ENCODE peak calls at places on chromosomes 2 and 18, in five cellular contexts. One of them, this sample, is unnamed.

GRCh38 chr2:157363612-157364101 is 38.0 kb upstream of the ERMN start:
- DNase-seq in GM12878: peak
- DNase-seq in K562: no peak
- DNase-seq in endothelial cell of umbilical vein: no peak
- DNase-seq in ovary: no peak
- DNase-seq in this sample: no peak

GRCh38 chr2:42937171-42937875 is 144.9 kb upstream of the HAAO start:
- DNase-seq in GM12878: no peak
- DNase-seq in endothelial cell of umbilical vein: no peak
- DNase-seq in K562: no peak
- DNase-seq in ovary: peak
- DNase-seq in this sample: no peak

GRCh38 chr18:73060666-73061270 is 193.0 kb upstream of the NETO1 start:
- DNase-seq in K562: no peak
- DNase-seq in endothelial cell of umbilical vein: no peak
- DNase-seq in GM12878: no peak
- DNase-seq in ovary: no peak
- DNase-seq in this sample: no peak

GRCh38 chr2:12934181-12934756 is 217.5 kb downstream of the TRIB2 start:
- DNase-seq in endothelial cell of umbilical vein: no peak
- DNase-seq in ovary: no peak
- DNase-seq in GM12878: no peak
- DNase-seq in K562: no peak
- DNase-seq in this sample: no peak

GRCh38 chr2:238702691-238703415 is 145.0 kb upstream of the TWIST2 start:
- DNase-seq in endothelial cell of umbilical vein: no peak
- DNase-seq in GM12878: no peak
- DNase-seq in ovary: no peak
- DNase-seq in K562: no peak
- DNase-seq in this sample: no peak

GRCh38 chr2:9306910-9307309 is 100.3 kb downstream of the ASAP2 start:
- DNase-seq in GM12878: no peak
- DNase-seq in endothelial cell of umbilical vein: no peak
- DNase-seq in K562: no peak
- DNase-seq in ovary: no peak
- DNase-seq in this sample: no peak

GRCh38 chr2:32168513-32168912 is 2.8 kb downstream of the SLC30A6 start:
- DNase-seq in K562: peak
- DNase-seq in GM12878: peak
- DNase-seq in endothelial cell of umbilical vein: no peak
- DNase-seq in ovary: no peak
- DNase-seq in this sample: peak

GRCh38 chr2:68811364-68811763 is 59.8 kb downstream of the BMP10 start:
- DNase-seq in endothelial cell of umbilical vein: peak
- DNase-seq in ovary: peak
- DNase-seq in GM12878: no peak
- DNase-seq in K562: no peak
- DNase-seq in this sample: no peak

GRCh38 chr2:85893428-85894258 is 4.9 kb upstream of the ST3GAL5 start:
- DNase-seq in K562: no peak
- DNase-seq in ovary: no peak
- DNase-seq in GM12878: no peak
- DNase-seq in endothelial cell of umbilical vein: peak
- DNase-seq in this sample: no peak

GRCh38 chr2:98912221-98912851 is 23.7 kb downstream of the CRACDL start:
- DNase-seq in K562: no peak
- DNase-seq in GM12878: no peak
- DNase-seq in ovary: peak
- DNase-seq in endothelial cell of umbilical vein: peak
- DNase-seq in this sample: no peak

GRCh38 chr2:74530239-74531161 is 767 bp downstream of the HTRA2 start:
- DNase-seq in ovary: no peak
- DNase-seq in GM12878: peak
- DNase-seq in K562: peak
- DNase-seq in endothelial cell of umbilical vein: peak
- DNase-seq in this sample: peak

GRCh38 chr2:175837046-175837445 is 165.0 kb downstream of the LNPK start:
- DNase-seq in endothelial cell of umbilical vein: no peak
- DNase-seq in GM12878: no peak
- DNase-seq in ovary: no peak
- DNase-seq in K562: no peak
- DNase-seq in this sample: no peak

GRCh38 chr2:150575861-150576260 is 88.4 kb upstream of the RND3 start:
- DNase-seq in GM12878: no peak
- DNase-seq in endothelial cell of umbilical vein: no peak
- DNase-seq in K562: no peak
- DNase-seq in ovary: no peak
- DNase-seq in this sample: no peak

GRCh38 chr2:30412392-30413321 is 34.4 kb upstream of the LCLAT1 start:
- DNase-seq in GM12878: no peak
- DNase-seq in ovary: peak
- DNase-seq in endothelial cell of umbilical vein: no peak
- DNase-seq in K562: no peak
- DNase-seq in this sample: no peak

GRCh38 chr2:18829331-18829902 is 240.0 kb upstream of the NT5C1B start:
- DNase-seq in ovary: no peak
- DNase-seq in K562: no peak
- DNase-seq in endothelial cell of umbilical vein: peak
- DNase-seq in GM12878: no peak
- DNase-seq in this sample: no peak

GRCh38 chr18:11002277-11002676 is 147.1 kb downstream of the PIEZO2 start:
- DNase-seq in ovary: no peak
- DNase-seq in K562: no peak
- DNase-seq in GM12878: no peak
- DNase-seq in endothelial cell of umbilical vein: no peak
- DNase-seq in this sample: no peak

GRCh38 chr2:42340045-42340937 is 20.7 kb downstream of the COX7A2L start:
- DNase-seq in ovary: no peak
- DNase-seq in K562: no peak
- DNase-seq in GM12878: no peak
- DNase-seq in endothelial cell of umbilical vein: no peak
- DNase-seq in this sample: no peak

GRCh38 chr18:59996370-59996966 is 96.7 kb downstream of the PMAIP1 start:
- DNase-seq in GM12878: no peak
- DNase-seq in ovary: no peak
- DNase-seq in K562: peak
- DNase-seq in endothelial cell of umbilical vein: peak
- DNase-seq in this sample: peak

GRCh38 chr18:43398601-43399000 is 121.3 kb upstream of the SYT4 start:
- DNase-seq in ovary: no peak
- DNase-seq in endothelial cell of umbilical vein: no peak
- DNase-seq in K562: no peak
- DNase-seq in GM12878: no peak
- DNase-seq in this sample: no peak

GRCh38 chr2:70668432-70668831 is 99.6 kb downstream of the ADD2 start:
- DNase-seq in K562: no peak
- DNase-seq in ovary: no peak
- DNase-seq in endothelial cell of umbilical vein: no peak
- DNase-seq in GM12878: no peak
- DNase-seq in this sample: no peak

GRCh38 chr18:60543646-60544045 is 171.1 kb upstream of the MC4R start:
- DNase-seq in K562: no peak
- DNase-seq in endothelial cell of umbilical vein: no peak
- DNase-seq in ovary: no peak
- DNase-seq in GM12878: no peak
- DNase-seq in this sample: no peak

GRCh38 chr2:224147174-224147573 is 108.1 kb upstream of the SERPINE2 start:
- DNase-seq in K562: no peak
- DNase-seq in ovary: no peak
- DNase-seq in GM12878: no peak
- DNase-seq in endothelial cell of umbilical vein: no peak
- DNase-seq in this sample: no peak
- TF ChIP-seq POLR2A in K562: no peak
- TF ChIP-seq POLR2A in ovary: no peak
- TF ChIP-seq POLR2A in GM12878: no peak
- TF ChIP-seq POLR2A in endothelial cell of umbilical vein: no peak
- TF ChIP-seq POLR2A in this sample: no peak

DNA sequence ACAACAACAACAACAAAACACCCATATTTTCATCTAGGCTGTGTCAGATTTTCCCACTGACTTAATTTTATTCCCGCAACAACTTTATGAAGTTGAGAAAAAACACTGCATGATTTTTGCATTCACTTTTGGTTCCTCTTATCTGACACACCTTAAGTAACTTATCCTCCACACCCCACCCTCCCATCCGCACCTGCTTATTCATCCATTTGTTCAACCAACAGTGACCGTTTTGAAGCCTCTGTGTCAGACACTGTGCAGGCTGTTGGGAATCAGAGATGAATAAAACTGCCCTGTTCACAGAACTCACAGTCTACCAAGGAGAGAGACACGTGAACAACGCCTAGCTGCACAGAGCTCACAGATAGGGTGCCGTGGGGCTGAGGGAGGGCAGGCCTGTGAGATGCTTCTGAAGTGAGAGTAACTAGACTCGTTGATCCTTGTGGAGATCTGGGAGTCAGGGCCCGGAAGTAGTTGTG is 7.4 kb downstream of the CNNM4 start:
- DNase-seq in K562: no peak
- DNase-seq in endothelial cell of umbilical vein: no peak
- DNase-seq in GM12878: peak
- DNase-seq in ovary: no peak
- DNase-seq in this sample: no peak
- TF ChIP-seq POLR2A in K562: no peak
- TF ChIP-seq POLR2A in endothelial cell of umbilical vein: no peak
- TF ChIP-seq POLR2A in GM12878: peak
- TF ChIP-seq POLR2A in ovary: no peak
- TF ChIP-seq POLR2A in this sample: no peak

DNA sequence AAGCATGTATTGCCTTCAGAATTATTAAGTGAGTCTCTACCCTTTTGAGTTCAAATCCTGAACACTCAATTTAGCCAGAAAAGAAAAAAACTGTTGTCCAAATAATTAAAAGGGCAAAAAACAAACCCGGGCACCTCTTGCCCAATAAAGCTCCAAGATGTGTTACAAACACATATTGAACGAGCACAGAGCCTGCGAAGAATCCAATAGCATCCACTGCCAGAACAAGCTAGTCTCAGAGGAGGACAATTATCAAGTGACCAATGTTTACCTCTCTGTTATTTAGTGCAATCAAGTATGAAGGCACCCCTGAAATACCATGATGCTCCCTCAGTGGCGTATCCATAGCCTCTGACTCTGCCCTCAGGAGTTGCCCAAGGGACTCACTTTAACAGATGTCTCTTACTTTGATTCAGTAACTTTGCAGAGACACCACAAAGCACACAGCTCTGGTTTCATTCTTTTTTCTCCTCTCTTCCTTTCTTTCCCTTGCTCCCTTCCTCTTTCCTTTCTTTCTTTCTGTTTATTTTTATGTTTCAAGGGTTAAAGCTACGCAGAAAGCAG is 93.5 kb upstream of the SPATS2L start:
- DNase-seq in endothelial cell of umbilical vein: no peak
- DNase-seq in K562: no peak
- DNase-seq in GM12878: no peak
- DNase-seq in ovary: no peak
- DNase-seq in this sample: no peak
- TF ChIP-seq POLR2A in endothelial cell of umbilical vein: no peak
- TF ChIP-seq POLR2A in K562: no peak
- TF ChIP-seq POLR2A in GM12878: no peak
- TF ChIP-seq POLR2A in ovary: no peak
- TF ChIP-seq POLR2A in this sample: no peak

GRCh38 chr2:72994282-72994990 is 77.1 kb downstream of the SFXN5 start:
- DNase-seq in endothelial cell of umbilical vein: no peak
- DNase-seq in GM12878: no peak
- DNase-seq in ovary: peak
- DNase-seq in K562: no peak
- DNase-seq in this sample: no peak
- TF ChIP-seq POLR2A in endothelial cell of umbilical vein: no peak
- TF ChIP-seq POLR2A in GM12878: no peak
- TF ChIP-seq POLR2A in ovary: no peak
- TF ChIP-seq POLR2A in K562: no peak
- TF ChIP-seq POLR2A in this sample: no peak

GRCh38 chr2:11344956-11345671 is 678 bp upstream of the ROCK2 start:
- DNase-seq in ovary: peak
- DNase-seq in endothelial cell of umbilical vein: peak
- DNase-seq in K562: no peak
- DNase-seq in GM12878: no peak
- DNase-seq in this sample: peak
- TF ChIP-seq POLR2A in ovary: no peak
- TF ChIP-seq POLR2A in endothelial cell of umbilical vein: no peak
- TF ChIP-seq POLR2A in K562: peak
- TF ChIP-seq POLR2A in GM12878: no peak
- TF ChIP-seq POLR2A in this sample: peak

DNA sequence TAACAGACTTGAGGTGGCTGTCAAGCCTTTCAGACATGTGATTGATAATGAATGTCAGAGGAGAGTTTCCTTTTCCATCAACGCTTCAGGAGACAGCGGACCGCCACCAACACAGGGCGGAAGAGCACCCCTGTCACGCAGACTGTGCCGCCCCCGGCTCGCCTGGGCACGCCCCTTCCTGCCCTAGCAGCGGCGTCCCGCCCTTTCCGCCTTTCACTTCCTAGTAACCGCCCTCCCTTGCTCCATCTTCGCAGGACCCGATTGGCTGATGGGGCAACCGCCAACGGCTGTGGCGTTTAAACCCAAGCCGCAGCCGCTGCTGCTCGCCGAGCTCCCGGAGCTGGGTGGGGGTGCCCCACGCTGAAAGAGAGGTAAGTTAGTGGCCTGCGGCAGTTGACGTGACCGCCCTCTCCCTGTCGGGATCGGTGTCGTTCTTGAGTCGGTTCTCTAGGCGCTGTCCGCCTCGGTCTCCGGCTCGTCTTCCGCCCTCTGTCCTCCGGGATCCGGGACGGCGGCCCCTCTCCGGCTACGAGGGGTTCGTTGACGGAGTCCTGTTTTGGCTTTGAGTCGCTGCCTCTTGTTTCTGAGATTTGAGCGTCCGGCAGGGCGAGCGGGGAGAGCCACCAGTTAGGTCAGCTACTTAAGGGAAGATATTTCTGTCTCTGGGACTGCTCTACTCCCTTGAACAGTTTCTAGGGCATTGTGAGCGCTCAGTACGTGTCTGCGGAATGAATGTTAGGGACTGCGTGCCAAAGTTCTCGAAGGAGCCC is at the start of gene SGO2:
- DNase-seq in K562: peak
- DNase-seq in GM12878: peak
- DNase-seq in ovary: peak
- DNase-seq in endothelial cell of umbilical vein: peak
- DNase-seq in this sample: peak
- TF ChIP-seq POLR2A in K562: peak
- TF ChIP-seq POLR2A in GM12878: peak
- TF ChIP-seq POLR2A in ovary: peak
- TF ChIP-seq POLR2A in endothelial cell of umbilical vein: peak
- TF ChIP-seq POLR2A in this sample: peak

This sample was measured in erythroblast.